ENCODE peak calls at places on chromosomes 16 and 17, in four cellular contexts. O is HCT116, A is adrenal gland, L is astrocyte. G is an unnamed sample.

GRCh38 chr16:80718480-80719220 is 85.7 kb downstream of the CDYL2 start:
- DNase-seq in A (peak; percentile 71), O (no peak), L (peak; percentile 81), G (peak; percentile 85)

GRCh38 chr16:67181346-67181745 is 2.4 kb downstream of the MATCAP1 start:
- DNase-seq in A (peak; percentile 89), O (no peak), L (peak; percentile 79), G (peak; percentile 84)

GRCh38 chr16:11689031-11689840 is 21.0 kb downstream of the SNN start:
- DNase-seq in L (no peak), A (peak; percentile 15), O (no peak), G (no peak)

GRCh38 chr17:47620503-47621245 is 29.0 kb upstream of the KPNB1 start:
- DNase-seq in L (no peak), A (no peak), O (peak; percentile 68), G (no peak)

GRCh38 chr17:55743103-55743679 is 7.7 kb upstream of the PCTP start:
- DNase-seq in A (peak; percentile 54), O (peak; percentile 85), L (peak; percentile 45), G (peak; percentile 51)

GRCh38 chr16:35692824-35693223 is 2233.4 kb downstream of the TP53TG3F start:
- DNase-seq in L (no peak), A (no peak), O (no peak), G (no peak)

GRCh38 chr16:878071-878784 is 77.7 kb upstream of the GNG13 start:
- DNase-seq in O (peak; percentile 44), A (no peak), L (peak; percentile 57), G (peak; percentile 62)

GRCh38 chr16:77403732-77404131 is 31.1 kb downstream of the ADAMTS18 start:
- DNase-seq in L (no peak), A (no peak), O (no peak), G (no peak)

GRCh38 chr16:46746821-46747776 is 1.0 kb downstream of the MYLK3 start:
- DNase-seq in L (no peak), O (no peak), A (no peak), G (no peak)

GRCh38 chr16:87390641-87391323 is 1.4 kb upstream of the MAP1LC3B start:
- DNase-seq in L (no peak), A (no peak), O (no peak), G (no peak)

GRCh38 chr17:17890773-17891759 is 54.3 kb upstream of the SREBF1 start:
- DNase-seq in A (peak; percentile 77), L (peak; percentile 56), O (peak; percentile 53), G (peak; percentile 80)

GRCh38 chr16:11379420-11379819 is 34.2 kb downstream of the RMI2 start:
- DNase-seq in A (no peak), O (no peak), L (peak; percentile 61), G (no peak)

GRCh38 chr16:76052725-76053124 is 224.5 kb upstream of the CNTNAP4 start:
- DNase-seq in A (no peak), L (no peak), O (no peak), G (no peak)

GRCh38 chr17:73307130-73307529 is 4.7 kb downstream of the CDC42EP4 start:
- DNase-seq in L (no peak), A (peak; percentile 69), O (no peak), G (no peak)

GRCh38 chr16:12017583-12017982 is 41.0 kb downstream of the SNX29 start:
- DNase-seq in L (peak; percentile 85), A (no peak), O (no peak), G (peak; percentile 27)

GRCh38 chr16:76946879-76947278 is 244.1 kb upstream of the MON1B start:
- DNase-seq in A (peak; percentile 42), L (peak; percentile 80), O (peak; percentile 2), G (peak; percentile 87)

GRCh38 chr17:51435171-51435552 is 174.8 kb downstream of the UTP18 start:
- DNase-seq in O (no peak), L (no peak), A (no peak), G (no peak)

GRCh38 chr16:3046506-3047386 is at the start of gene MMP25:
- DNase-seq in L (no peak), O (no peak), A (no peak), G (no peak)

GRCh38 chr17:13541032-13541480 is 60.7 kb downstream of the HS3ST3A1 start:
- DNase-seq in A (peak; percentile 26), L (peak; percentile 98), O (peak; percentile 41), G (peak; percentile 98)

GRCh38 chr17:8012996-8013640 is 10.7 kb downstream of the GUCY2D start:
- DNase-seq in L (no peak), O (no peak), A (no peak), G (no peak)

DNA sequence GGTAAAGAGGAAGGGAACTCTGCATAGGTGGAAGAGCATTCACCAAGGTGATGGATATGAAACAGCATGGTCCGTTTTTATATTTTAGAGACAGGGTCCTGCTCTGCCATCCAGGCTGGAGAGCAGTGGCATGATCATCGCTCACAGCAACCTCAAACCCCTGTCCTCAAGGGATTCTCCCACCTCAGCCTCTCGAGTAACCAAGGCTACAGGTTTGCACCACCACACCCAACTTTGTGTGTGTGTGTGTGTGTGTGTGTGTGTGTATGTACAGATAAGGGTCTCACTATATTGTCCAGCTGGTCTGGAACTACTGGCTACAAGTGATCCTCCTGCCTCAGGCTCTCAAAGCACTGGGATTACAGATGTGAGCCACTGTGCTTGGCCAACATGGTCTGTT is 77.5 kb upstream of the NACA2 start:
- DNase-seq in A (no peak), O (no peak), L (no peak), G (no peak)
- TF ChIP-seq CTCF in A (no peak), O (no peak), L (no peak), G (no peak)

DNA sequence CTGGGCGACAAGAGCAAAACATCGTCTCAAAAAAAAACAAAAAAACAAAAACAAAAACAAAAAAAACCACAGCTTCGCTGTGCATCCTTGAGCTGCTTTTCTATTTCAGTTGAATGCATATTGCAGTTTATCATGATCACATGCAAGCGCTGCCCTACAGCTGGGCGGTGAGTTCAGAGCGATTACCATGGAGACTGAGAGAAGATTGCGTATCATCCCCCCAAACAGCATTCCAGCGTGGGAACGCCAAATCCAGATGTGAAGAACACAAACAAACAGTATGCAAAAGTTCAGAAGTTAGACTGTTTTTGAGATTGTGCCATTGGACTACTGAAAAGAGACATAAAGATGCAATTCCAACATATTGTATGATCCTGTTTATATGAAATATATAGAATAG is 15.1 kb upstream of the SLC52A1 start:
- DNase-seq in A (no peak), L (no peak), O (no peak), G (no peak)
- H3K27ac ChIP-seq in A (no peak overlapping the region), L (no peak overlapping the region), O (no peak overlapping the region), G (no peak overlapping the region)

DNA sequence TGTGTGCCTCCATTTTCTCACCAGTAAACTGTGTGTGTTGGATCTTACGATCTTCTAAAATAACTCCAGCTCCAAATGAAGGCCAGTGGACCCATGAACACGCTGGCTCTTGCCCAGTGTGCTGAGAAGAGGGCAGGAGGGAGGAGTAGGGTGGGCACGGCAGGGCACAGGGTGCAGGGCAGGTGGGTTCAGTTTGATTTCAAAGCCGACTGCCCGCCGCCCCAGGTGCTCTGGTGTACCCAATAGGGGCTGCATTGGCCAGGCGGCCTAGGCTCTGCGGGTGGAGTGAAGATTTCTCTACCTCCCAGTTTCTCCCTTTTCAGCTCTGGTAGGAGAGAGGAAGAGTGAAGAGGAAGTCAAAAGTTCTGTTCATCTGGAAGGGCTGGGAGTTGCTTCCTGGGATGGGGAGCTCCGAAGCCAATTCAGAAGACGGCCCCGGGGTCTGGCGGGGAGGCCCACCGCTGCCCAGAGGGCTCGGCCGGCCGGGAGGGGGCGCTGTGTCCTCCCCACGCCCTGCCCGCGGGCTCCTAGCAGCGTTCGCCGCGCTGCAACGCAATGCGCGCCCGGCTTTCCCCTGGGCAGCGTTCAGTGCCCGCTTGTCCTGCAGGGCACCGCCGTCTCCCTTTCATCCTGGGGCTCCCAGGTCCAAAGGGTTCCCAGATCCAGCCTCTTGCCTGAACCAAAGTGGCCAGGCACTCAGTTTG is 1.1 kb upstream of the CRHR1 start:
- DNase-seq in L (no peak), O (no peak), A (no peak), G (no peak)
- TF ChIP-seq CTCF in L (no peak), O (peak; percentile 52), A (no peak), G (no peak)

GRCh38 chr17:9647014-9647413 is 1.7 kb downstream of the USP43 start:
- DNase-seq in O (no peak), A (no peak), L (no peak), G (peak; percentile 24)

GRCh38 chr17:9643611-9644010 is 1.7 kb upstream of the USP43 start:
- DNase-seq in O (no peak), A (no peak), L (peak; percentile 58), G (no peak)

GRCh38 chr17:9646556-9646905 is 1.2 kb downstream of the USP43 start:
- DNase-seq in L (no peak), A (no peak), O (no peak), G (no peak)

GRCh38 chr17:9645858-9646555 is 690 bp downstream of the USP43 start:
- DNase-seq in A (peak; percentile 21), L (peak; percentile 32), O (peak; percentile 12), G (no peak)

GRCh38 chr17:9644910-9645751 is at the start of gene USP43:
- DNase-seq in A (no peak), O (peak; percentile 32), L (no peak), G (peak; percentile 32)
- H3K27ac ChIP-seq in A (no peak within 1 kb of the TSS), O (peak within 1 kb of the TSS; percentile 94), L (peak within 1 kb of the TSS; percentile 2), G (no peak within 1 kb of the TSS)

GRCh38 chr16:53355064-53355463 is 79.2 kb upstream of the RBL2 start:
- DNase-seq in L (no peak), A (no peak), O (no peak), G (no peak)
- TF ChIP-seq CTCF in L (no peak), A (no peak), O (no peak), G (no peak)

GRCh38 chr17:31099051-31099450 is 4.3 kb downstream of the NF1 start:
- DNase-seq in A (no peak), L (peak; percentile 58), O (no peak), G (peak; percentile 63)

GRCh38 chr17:31093866-31094599 is 744 bp upstream of the NF1 start:
- DNase-seq in O (no peak), L (no peak), A (no peak), G (no peak)

GRCh38 chr17:31094600-31095238 is at the start of gene NF1:
- DNase-seq in O (peak; percentile 85), A (peak; percentile 97), L (peak; percentile 81), G (peak; percentile 90)

GRCh38 chr17:31095239-31096105 is 695 bp downstream of the NF1 start:
- DNase-seq in A (peak; percentile 56), L (peak; percentile 48), O (no peak), G (peak; percentile 37)

DNA sequence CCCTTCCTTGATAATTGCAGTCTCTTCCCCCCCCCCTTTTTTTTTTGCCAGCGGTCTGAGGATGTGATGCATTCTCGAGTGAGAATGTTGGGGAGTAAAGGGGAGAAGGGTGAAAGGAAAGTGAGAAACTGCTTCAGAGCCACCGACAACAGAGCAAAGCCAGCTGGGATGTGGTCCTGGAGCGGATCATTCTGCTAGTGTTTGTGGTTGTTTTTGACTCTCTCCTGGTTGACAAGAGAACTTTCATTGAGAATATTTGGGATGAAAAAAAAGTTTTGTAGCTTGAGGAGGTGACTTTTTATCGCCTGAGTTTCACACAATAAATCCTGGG is 1.3 kb downstream of the NF1 start:
- DNase-seq in A (no peak), O (no peak), L (no peak), G (peak; percentile 35)
- H3K27ac ChIP-seq in A (peak overlapping the region; percentile 94), O (peak overlapping the region; percentile 68), L (peak overlapping the region; percentile 86), G (peak overlapping the region; percentile 73)

GRCh38 chr16:58678716-58679115 is 5.9 kb downstream of the SLC38A7 start:
- DNase-seq in L (no peak), A (peak; percentile 76), O (no peak), G (peak; percentile 24)
- TF ChIP-seq CTCF in L (no peak), A (peak; percentile 56), O (peak; percentile 23), G (peak; percentile 22)

GRCh38 chr16:63806794-63807506 is 1314.9 kb downstream of the CDH11 start:
- DNase-seq in L (no peak), A (no peak), O (no peak), G (no peak)
- H3K27ac ChIP-seq in L (no peak overlapping the region), A (no peak overlapping the region), O (no peak overlapping the region), G (no peak overlapping the region)